ENCODE peak calls at places on chromosome 1, in ten cellular contexts. W, Z, P, U, A, C, K, J, V and Q are unnamed samples.

GRCh38 chr1:7705048-7705907 is 65.8 kb upstream of the VAMP3 start:
- DNase-seq in A (no peak), Z (peak), K (no peak), J (peak), V (peak), C (peak), W (no peak), P (no peak), U (no peak), Q (peak)

GRCh38 chr1:102578806-102579205 is 529.5 kb downstream of the COL11A1 start:
- DNase-seq in V (no peak), Z (no peak), W (no peak), J (no peak), P (no peak), C (no peak), A (no peak), U (no peak), K (no peak), Q (no peak)

GRCh38 chr1:210800756-210801155 is 333.2 kb downstream of the KCNH1 start:
- DNase-seq in W (no peak), U (no peak), A (no peak), J (no peak), C (no peak), Z (no peak), P (no peak), K (no peak), V (no peak), Q (no peak)

GRCh38 chr1:231460614-231461013 is 38.5 kb upstream of the EGLN1 start:
- DNase-seq in Z (peak), U (no peak), C (no peak), W (no peak), J (no peak), V (no peak), K (no peak), A (no peak), P (peak), Q (no peak)

GRCh38 chr1:220011620-220012019 is 34.7 kb downstream of the EPRS1 start:
- DNase-seq in Z (no peak), A (no peak), K (no peak), J (no peak), V (no peak), P (no peak), C (no peak), W (no peak), U (no peak), Q (no peak)

GRCh38 chr1:31111290-31111951 is 45.9 kb upstream of the PUM1 start:
- DNase-seq in U (no peak), A (peak), K (no peak), P (no peak), Z (peak), V (no peak), W (no peak), C (peak), J (no peak), Q (peak)

GRCh38 chr1:14352897-14353296 is 245.6 kb upstream of the KAZN start:
- DNase-seq in V (no peak), U (peak), P (no peak), J (no peak), A (no peak), K (no peak), W (no peak), Z (no peak), C (no peak), Q (no peak)

GRCh38 chr1:12525311-12526181 is 92.5 kb downstream of the DHRS3 start:
- DNase-seq in U (no peak), K (peak), V (no peak), A (peak), Z (peak), J (peak), W (no peak), P (no peak), C (peak), Q (peak)

GRCh38 chr1:218674280-218674773 is 329.2 kb downstream of the TGFB2 start:
- DNase-seq in W (peak), J (no peak), C (no peak), V (no peak), K (peak), U (no peak), P (no peak), Z (no peak), A (no peak), Q (no peak)

GRCh38 chr1:5226390-5226704 is 571.9 kb downstream of the AJAP1 start:
- DNase-seq in W (no peak), J (no peak), V (no peak), A (no peak), Z (no peak), C (no peak), U (peak), K (no peak), P (no peak), Q (no peak)

DNA sequence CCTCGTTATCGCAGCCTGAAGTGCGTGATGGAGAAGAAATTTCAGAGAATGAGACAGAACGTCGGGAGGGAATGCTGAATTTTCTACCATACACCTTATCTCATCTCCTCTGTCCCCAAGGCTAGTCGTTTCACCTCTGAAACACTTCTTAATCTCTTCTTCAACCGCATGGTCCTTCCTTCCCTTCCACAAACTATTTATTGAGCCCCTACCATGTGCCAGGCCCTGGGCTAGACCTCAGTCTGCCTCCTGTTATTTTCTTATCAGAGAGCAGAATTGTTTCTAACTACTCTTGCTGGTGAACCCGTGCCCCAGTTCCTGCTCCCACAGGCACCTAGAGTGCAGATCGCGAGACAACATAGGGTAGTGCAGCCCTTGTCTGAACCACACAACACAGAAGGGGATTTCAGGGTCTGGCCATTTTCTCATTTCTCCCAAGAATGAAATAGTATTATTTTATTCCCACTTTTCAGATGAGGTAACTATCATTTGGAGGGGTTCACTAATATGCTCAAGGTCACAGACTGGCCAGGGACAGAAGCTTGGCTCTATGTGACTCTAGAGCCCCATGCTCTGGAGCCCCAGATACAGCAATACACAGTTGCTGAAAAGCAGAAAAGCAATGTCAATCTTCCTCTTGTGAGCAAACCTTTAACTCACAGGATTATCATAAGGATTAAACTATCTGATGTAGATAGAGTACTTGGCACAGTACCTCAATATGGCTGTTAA is 598 bp upstream of the ADIPOR1 start:
- DNase-seq in V (peak), A (no peak), P (no peak), K (no peak), Z (peak), W (no peak), U (no peak), C (no peak), J (no peak), Q (no peak)
- H3K4me3 ChIP-seq in V (peak), A (peak), P (peak), K (peak), Z (peak), W (peak), U (peak), C (peak), J (peak), Q (peak)

GRCh38 chr1:197814306-197814705 is 39.0 kb upstream of the DENND1B start:
- DNase-seq in K (no peak), A (no peak), V (no peak), C (no peak), U (no peak), Z (no peak), W (no peak), J (no peak), P (no peak), Q (no peak)
- TF ChIP-seq CTCF in K (no peak), A (no peak), V (no peak), C (no peak), U (no peak), Z (no peak), W (no peak), J (no peak), P (no peak), Q (no peak)

GRCh38 chr1:84715620-84716019 is 25.4 kb upstream of the SSX2IP start:
- DNase-seq in A (no peak), C (no peak), Z (no peak), W (no peak), J (no peak), U (no peak), P (no peak), K (no peak), V (no peak), Q (no peak)
- TF ChIP-seq EP300 in A (no peak), C (no peak), Z (no peak), W (no peak), J (no peak), U (no peak), P (no peak), K (no peak), V (no peak), Q (no peak)

GRCh38 chr1:116755036-116755435 is 806 bp downstream of the CD2 start:
- DNase-seq in P (no peak), Z (no peak), U (no peak), A (no peak), J (no peak), W (no peak), V (no peak), K (no peak), C (no peak), Q (no peak)

GRCh38 chr1:116754203-116754977 is at the start of gene CD2:
- DNase-seq in P (no peak), K (no peak), J (no peak), Z (peak), A (no peak), W (no peak), U (no peak), C (peak), V (no peak), Q (peak)

GRCh38 chr1:116751626-116752025 is 2.6 kb upstream of the CD2 start:
- DNase-seq in C (no peak), J (no peak), A (no peak), Z (no peak), U (no peak), W (no peak), K (no peak), V (no peak), P (no peak), Q (no peak)

GRCh38 chr1:116759636-116760035 is 5.4 kb downstream of the CD2 start:
- DNase-seq in A (no peak), J (no peak), W (no peak), C (no peak), K (no peak), V (no peak), P (no peak), U (no peak), Z (no peak), Q (no peak)

DNA sequence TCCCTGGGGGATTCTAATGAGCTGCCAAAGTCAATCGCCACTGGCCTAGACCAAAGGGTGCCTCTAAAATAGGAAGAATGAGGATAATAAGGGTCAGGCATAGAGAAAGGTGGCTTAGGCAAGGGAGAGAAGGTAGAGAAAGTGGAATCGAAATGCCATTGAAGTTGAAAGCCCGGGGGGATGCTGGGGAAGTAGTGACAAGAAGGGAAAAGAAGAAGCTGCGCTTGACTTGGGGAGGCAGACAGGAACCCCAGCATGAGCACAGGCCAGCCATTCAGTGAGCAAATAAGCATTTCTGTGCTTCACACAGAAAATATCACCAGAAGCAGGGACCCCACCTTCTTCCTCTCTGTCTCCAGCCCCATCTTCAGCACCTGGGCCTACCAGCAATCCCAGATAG is 1.5 kb downstream of the CD2 start:
- DNase-seq in Z (no peak), K (no peak), P (no peak), J (no peak), A (no peak), V (no peak), C (no peak), U (no peak), W (no peak), Q (no peak)
- H3K4me3 ChIP-seq in Z (no peak), K (no peak), P (no peak), J (no peak), A (no peak), V (no peak), C (peak), U (no peak), W (no peak), Q (peak)

GRCh38 chr1:50750021-50750619 is 209.9 kb downstream of the FAF1 start:
- DNase-seq in K (peak), V (peak), C (no peak), P (no peak), J (no peak), Z (no peak), A (no peak), U (no peak), W (peak), Q (no peak)
- TF ChIP-seq CTCF in K (peak), V (peak), C (no peak), P (peak), J (no peak), Z (peak), A (no peak), U (peak), W (peak), Q (no peak)